ENCODE peak calls at places on chromosome 2, in six cellular contexts. One of them, this sample, is unnamed.

GRCh38 chr2:11679016-11679415 is 9.0 kb upstream of the NTSR2 start:
- DNase-seq in H1: no peak
- DNase-seq in GM12891: no peak
- DNase-seq in GM12878: no peak
- DNase-seq in K562: no peak
- DNase-seq in HepG2: no peak
- DNase-seq in this sample: no peak

GRCh38 chr2:109324859-109325258 is 195.9 kb downstream of the SH3RF3 start:
- DNase-seq in H1: no peak
- DNase-seq in GM12891: no peak
- DNase-seq in GM12878: no peak
- DNase-seq in K562: no peak
- DNase-seq in HepG2: no peak
- DNase-seq in this sample: no peak

GRCh38 chr2:29304399-29304798 is 189.2 kb downstream of the CLIP4 start:
- DNase-seq in H1: no peak
- DNase-seq in GM12891: no peak
- DNase-seq in GM12878: no peak
- DNase-seq in K562: no peak
- DNase-seq in HepG2: no peak
- DNase-seq in this sample: no peak

GRCh38 chr2:44100351-44100750 is 68.3 kb upstream of the PPM1B start:
- DNase-seq in H1: no peak
- DNase-seq in GM12891: no peak
- DNase-seq in GM12878: no peak
- DNase-seq in K562: peak; percentile 38
- DNase-seq in HepG2: peak; percentile 38
- DNase-seq in this sample: no peak

GRCh38 chr2:168178925-168179324 is 68.5 kb downstream of the STK39 start:
- DNase-seq in H1: no peak
- DNase-seq in GM12891: no peak
- DNase-seq in GM12878: no peak
- DNase-seq in K562: no peak
- DNase-seq in HepG2: no peak
- DNase-seq in this sample: no peak

GRCh38 chr2:241003830-241004564 is 5.6 kb downstream of the SNED1 start:
- DNase-seq in H1: no peak
- DNase-seq in GM12891: no peak
- DNase-seq in GM12878: no peak
- DNase-seq in K562: no peak
- DNase-seq in HepG2: no peak
- DNase-seq in this sample: no peak

GRCh38 chr2:62195421-62196277 is at the start of gene B3GNT2:
- DNase-seq in H1: peak; percentile 91
- DNase-seq in GM12891: peak; percentile 79
- DNase-seq in GM12878: no peak
- DNase-seq in K562: peak; percentile 86
- DNase-seq in HepG2: peak; percentile 56
- DNase-seq in this sample: peak; percentile 71

GRCh38 chr2:181394741-181395437 is 62.3 kb upstream of the ITGA4 start:
- DNase-seq in H1: no peak
- DNase-seq in GM12891: no peak
- DNase-seq in GM12878: no peak
- DNase-seq in K562: no peak
- DNase-seq in HepG2: no peak
- DNase-seq in this sample: no peak

GRCh38 chr2:128557069-128557468 is 238.4 kb upstream of the HS6ST1 start:
- DNase-seq in H1: no peak
- DNase-seq in GM12891: no peak
- DNase-seq in GM12878: no peak
- DNase-seq in K562: no peak
- DNase-seq in HepG2: no peak
- DNase-seq in this sample: no peak

GRCh38 chr2:46335404-46335965 is 38.3 kb downstream of the EPAS1 start:
- DNase-seq in H1: peak; percentile 56
- DNase-seq in GM12891: no peak
- DNase-seq in GM12878: no peak
- DNase-seq in K562: no peak
- DNase-seq in HepG2: no peak
- DNase-seq in this sample: no peak

GRCh38 chr2:179655627-179656026 is 205.8 kb downstream of the ZNF385B start:
- DNase-seq in H1: no peak
- DNase-seq in GM12891: no peak
- DNase-seq in GM12878: no peak
- DNase-seq in K562: no peak
- DNase-seq in HepG2: no peak
- DNase-seq in this sample: no peak

GRCh38 chr2:185785851-185786473 is 47.4 kb downstream of the FSIP2 start:
- DNase-seq in H1: no peak
- DNase-seq in GM12891: no peak
- DNase-seq in GM12878: no peak
- DNase-seq in K562: no peak
- DNase-seq in HepG2: no peak
- DNase-seq in this sample: no peak

GRCh38 chr2:195622966-195623365 is 34.1 kb upstream of the SLC39A10 start:
- DNase-seq in H1: no peak
- DNase-seq in GM12891: no peak
- DNase-seq in GM12878: no peak
- DNase-seq in K562: no peak
- DNase-seq in HepG2: peak; percentile 30
- DNase-seq in this sample: no peak

GRCh38 chr2:241121008-241121407 is 18.9 kb upstream of the MTERF4 start:
- DNase-seq in H1: no peak
- DNase-seq in GM12891: no peak
- DNase-seq in GM12878: no peak
- DNase-seq in K562: no peak
- DNase-seq in HepG2: no peak
- DNase-seq in this sample: no peak

GRCh38 chr2:41912766-41913165 is 135.1 kb upstream of the PKDCC start:
- DNase-seq in H1: no peak
- DNase-seq in GM12891: no peak
- DNase-seq in GM12878: no peak
- DNase-seq in K562: no peak
- DNase-seq in HepG2: no peak
- DNase-seq in this sample: no peak

GRCh38 chr2:45203400-45203799 is 194.1 kb upstream of the SIX2 start:
- DNase-seq in H1: no peak
- DNase-seq in GM12891: no peak
- DNase-seq in GM12878: no peak
- DNase-seq in K562: no peak
- DNase-seq in HepG2: no peak
- DNase-seq in this sample: no peak

GRCh38 chr2:173193925-173194324 is 118.3 kb downstream of the MAP3K20 start:
- DNase-seq in H1: no peak
- DNase-seq in GM12891: no peak
- DNase-seq in GM12878: no peak
- DNase-seq in K562: no peak
- DNase-seq in HepG2: no peak
- DNase-seq in this sample: no peak

GRCh38 chr2:150138587-150138986 is 348.9 kb downstream of the RND3 start:
- DNase-seq in H1: no peak
- DNase-seq in GM12891: no peak
- DNase-seq in GM12878: no peak
- DNase-seq in K562: no peak
- DNase-seq in HepG2: no peak
- DNase-seq in this sample: no peak

GRCh38 chr2:230828272-230828961 is 36.3 kb upstream of the ITM2C start:
- DNase-seq in H1: no peak
- DNase-seq in GM12891: peak; percentile 46
- DNase-seq in GM12878: no peak
- DNase-seq in K562: no peak
- DNase-seq in HepG2: no peak
- DNase-seq in this sample: peak; percentile 55

GRCh38 chr2:172640389-172640788 is 84.5 kb downstream of the PDK1 start:
- DNase-seq in H1: no peak
- DNase-seq in GM12891: no peak
- DNase-seq in GM12878: no peak
- DNase-seq in K562: no peak
- DNase-seq in HepG2: no peak
- DNase-seq in this sample: no peak

GRCh38 chr2:152453129-152453642 is 118.2 kb downstream of the FMNL2 start:
- DNase-seq in H1: no peak
- DNase-seq in GM12891: no peak
- DNase-seq in GM12878: no peak
- DNase-seq in K562: no peak
- DNase-seq in HepG2: peak; percentile 54
- DNase-seq in this sample: no peak

GRCh38 chr2:14420851-14421250 is 211.7 kb upstream of the LRATD1 start:
- DNase-seq in H1: no peak
- DNase-seq in GM12891: no peak
- DNase-seq in GM12878: no peak
- DNase-seq in K562: no peak
- DNase-seq in HepG2: no peak
- DNase-seq in this sample: no peak

GRCh38 chr2:152047826-152048476 is 50.9 kb downstream of the CACNB4 start:
- DNase-seq in H1: no peak
- DNase-seq in GM12891: no peak
- DNase-seq in GM12878: no peak
- DNase-seq in K562: peak; percentile 27
- DNase-seq in HepG2: peak; percentile 21
- DNase-seq in this sample: no peak

GRCh38 chr2:59996830-59997229 is 556.6 kb downstream of the BCL11A start:
- DNase-seq in H1: no peak
- DNase-seq in GM12891: no peak
- DNase-seq in GM12878: no peak
- DNase-seq in K562: no peak
- DNase-seq in HepG2: no peak
- DNase-seq in this sample: no peak

GRCh38 chr2:118521960-118522359 is 325.5 kb downstream of the EN1 start:
- DNase-seq in H1: no peak
- DNase-seq in GM12891: no peak
- DNase-seq in GM12878: no peak
- DNase-seq in K562: no peak
- DNase-seq in HepG2: no peak
- DNase-seq in this sample: no peak

GRCh38 chr2:230650585-230651137 is 62.0 kb upstream of the CAB39 start:
- DNase-seq in H1: no peak
- DNase-seq in GM12891: no peak
- DNase-seq in GM12878: peak; percentile 93
- DNase-seq in K562: peak; percentile 71
- DNase-seq in HepG2: peak; percentile 72
- DNase-seq in this sample: no peak

GRCh38 chr2:237012577-237013237 is 73.0 kb upstream of the COPS8 start:
- DNase-seq in H1: no peak
- DNase-seq in GM12891: no peak
- DNase-seq in GM12878: no peak
- DNase-seq in K562: no peak
- DNase-seq in HepG2: no peak
- DNase-seq in this sample: no peak

GRCh38 chr2:241855888-241856422 is 2.7 kb downstream of the PDCD1 start:
- DNase-seq in H1: no peak
- DNase-seq in GM12891: no peak
- DNase-seq in GM12878: no peak
- DNase-seq in K562: no peak
- DNase-seq in HepG2: no peak
- DNase-seq in this sample: no peak

DNA sequence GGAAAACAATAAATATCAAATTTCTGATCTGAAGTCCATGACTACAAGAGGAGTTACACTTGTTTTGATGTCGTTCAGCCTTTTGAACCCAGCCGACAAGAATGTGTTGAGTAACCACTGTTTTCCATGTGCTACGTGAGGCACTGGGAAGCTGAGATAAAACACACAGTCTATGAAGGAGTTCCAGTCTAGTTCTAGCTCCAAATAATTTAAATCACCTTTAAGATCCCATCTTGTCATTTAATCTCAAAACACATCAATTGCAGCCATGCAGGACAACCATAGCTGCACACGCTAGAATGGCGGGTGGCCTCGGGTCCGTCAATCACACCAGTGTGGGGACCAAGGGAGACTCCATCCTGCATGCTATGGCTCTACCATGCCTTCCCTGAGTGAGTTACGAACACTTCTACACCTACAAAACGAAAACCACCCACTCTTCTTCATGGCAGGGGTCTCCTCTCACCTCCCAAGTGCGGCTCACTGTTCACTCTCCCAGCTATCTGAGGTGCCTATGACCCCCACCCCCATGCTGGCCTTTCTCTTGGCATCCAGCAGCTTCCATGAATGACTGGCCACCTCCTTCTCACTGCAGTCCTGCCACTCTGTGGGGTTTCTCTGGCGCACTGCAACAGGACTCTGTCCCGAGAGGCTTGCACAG is 3.8 kb downstream of the FHL2 start:
- DNase-seq in H1: no peak
- DNase-seq in GM12891: no peak
- DNase-seq in GM12878: no peak
- DNase-seq in K562: no peak
- DNase-seq in HepG2: peak; percentile 94
- DNase-seq in this sample: no peak
- TF ChIP-seq POLR2A in H1: no peak
- TF ChIP-seq POLR2A in GM12891: no peak
- TF ChIP-seq POLR2A in GM12878: no peak
- TF ChIP-seq POLR2A in K562: no peak
- TF ChIP-seq POLR2A in HepG2: no peak
- TF ChIP-seq POLR2A in this sample: no peak

GRCh38 chr2:160968183-160968582 is 192.0 kb upstream of the TANK start:
- DNase-seq in H1: no peak
- DNase-seq in GM12891: no peak
- DNase-seq in GM12878: no peak
- DNase-seq in K562: no peak
- DNase-seq in HepG2: no peak
- DNase-seq in this sample: no peak
- TF ChIP-seq POLR2AphosphoS5 in H1: no peak
- TF ChIP-seq POLR2AphosphoS5 in GM12891: no peak
- TF ChIP-seq POLR2AphosphoS5 in GM12878: no peak
- TF ChIP-seq POLR2AphosphoS5 in K562: no peak
- TF ChIP-seq POLR2AphosphoS5 in HepG2: no peak
- TF ChIP-seq POLR2AphosphoS5 in this sample: no peak

GRCh38 chr2:76870011-76870410 is 652.2 kb downstream of the LRRTM4 start:
- DNase-seq in H1: no peak
- DNase-seq in GM12891: no peak
- DNase-seq in GM12878: no peak
- DNase-seq in K562: no peak
- DNase-seq in HepG2: no peak
- DNase-seq in this sample: no peak
- TF ChIP-seq TAF1 in H1: no peak
- TF ChIP-seq TAF1 in GM12891: no peak
- TF ChIP-seq TAF1 in GM12878: no peak
- TF ChIP-seq TAF1 in K562: no peak
- TF ChIP-seq TAF1 in HepG2: no peak
- TF ChIP-seq TAF1 in this sample: no peak

DNA sequence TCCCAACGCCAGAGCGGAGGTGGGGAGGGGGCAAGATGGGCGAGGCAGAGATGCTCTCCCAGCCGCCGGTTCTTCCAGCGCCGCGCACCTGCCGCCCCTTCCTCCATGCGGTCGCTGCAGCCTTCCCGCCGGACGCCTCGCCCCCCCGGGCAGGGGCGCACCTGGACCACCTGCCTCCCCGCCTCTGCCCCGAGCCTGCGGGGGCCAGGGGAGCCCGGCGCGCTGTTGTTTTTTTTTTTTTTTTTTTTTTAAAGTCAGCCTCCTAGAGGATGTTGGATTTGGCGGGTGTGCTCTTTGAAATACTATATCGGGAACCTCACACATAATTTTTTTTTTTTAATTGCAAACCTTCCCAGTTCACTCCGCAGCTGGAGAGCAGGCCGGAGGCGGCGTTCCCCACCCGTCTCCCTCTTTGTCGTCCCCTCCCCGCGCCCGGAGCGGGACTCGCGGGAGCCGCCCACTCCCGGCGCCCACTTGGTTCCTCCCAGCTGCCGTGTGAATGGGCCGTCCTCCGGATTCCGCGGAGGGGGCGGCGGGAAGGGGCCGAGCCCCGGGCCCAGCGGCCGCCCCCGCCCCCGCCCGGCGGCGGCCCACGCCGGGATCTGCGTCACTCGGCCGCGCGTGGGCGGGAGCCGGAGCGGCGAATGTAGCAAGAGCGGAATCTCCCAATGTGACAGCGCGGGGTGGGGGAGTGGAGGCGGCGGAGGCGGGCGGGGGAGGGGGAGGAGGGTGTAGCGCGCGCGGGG is 421 bp upstream of the NAB1 start:
- DNase-seq in H1: peak; percentile 77
- DNase-seq in GM12891: peak; percentile 72
- DNase-seq in GM12878: peak; percentile 17
- DNase-seq in K562: peak; percentile 85
- DNase-seq in HepG2: peak; percentile 58
- DNase-seq in this sample: peak; percentile 69
- TF ChIP-seq POLR2A in H1: no peak
- TF ChIP-seq POLR2A in GM12891: no peak
- TF ChIP-seq POLR2A in GM12878: peak; percentile 19
- TF ChIP-seq POLR2A in K562: peak; percentile 43
- TF ChIP-seq POLR2A in HepG2: peak; percentile 72
- TF ChIP-seq POLR2A in this sample: no peak

This sample was measured in GM12892.